ENCODE peak calls at places on chromosomes 7 and 10, in eight cellular contexts. T is cardiac fibroblast, E is gastrocnemius medialis, B is AG04449, N is HL-60, Q is stomach, I is AG10803, R is neural progenitor cell. Z is an unnamed sample.

GRCh38 chr7:46369933-46370654 is 449.0 kb upstream of the IGFBP3 start:
- DNase-seq in T (peak; percentile 94), E (no peak), B (peak; percentile 68), N (no peak), Q (no peak), I (peak; percentile 95), R (no peak), Z (peak; percentile 73)

GRCh38 chr10:76779821-76780281 is 857.8 kb downstream of the KCNMA1 start:
- DNase-seq in T (no peak), E (no peak), B (no peak), N (no peak), Q (no peak), I (no peak), R (peak; percentile 8), Z (no peak)

GRCh38 chr7:22972207-22972606 is 41.7 kb downstream of the HYCC1 start:
- DNase-seq in T (peak; percentile 46), E (no peak), B (no peak), N (no peak), Q (no peak), I (no peak), R (no peak), Z (no peak)

GRCh38 chr10:73296946-73297345 is 44.5 kb upstream of the MRPS16 start:
- DNase-seq in T (no peak), E (no peak), B (no peak), N (no peak), Q (no peak), I (no peak), R (no peak), Z (no peak)

GRCh38 chr7:130732980-130733865 is 784 bp downstream of the KLF14 start:
- DNase-seq in T (no peak), E (peak; percentile 17), B (no peak), N (peak; percentile 6), Q (peak; percentile 33), I (no peak), R (peak; percentile 70), Z (no peak)

GRCh38 chr7:27184342-27185012 is 555 bp downstream of the HOXA11 start:
- DNase-seq in T (peak; percentile 26), E (peak; percentile 65), B (no peak), N (no peak), Q (peak; percentile 34), I (no peak), R (peak; percentile 48), Z (no peak)

GRCh38 chr10:33238643-33239042 is 95.8 kb downstream of the NRP1 start:
- DNase-seq in T (peak; percentile 89), E (no peak), B (peak; percentile 82), N (no peak), Q (no peak), I (peak; percentile 78), R (no peak), Z (peak; percentile 67)

GRCh38 chr10:93630609-93631320 is 18.4 kb downstream of the PDE6C start:
- DNase-seq in T (no peak), E (no peak), B (no peak), N (no peak), Q (no peak), I (no peak), R (no peak), Z (no peak)

GRCh38 chr10:23723796-23724195 is 284.9 kb downstream of the OTUD1 start:
- DNase-seq in T (no peak), E (no peak), B (no peak), N (no peak), Q (no peak), I (no peak), R (no peak), Z (no peak)

GRCh38 chr10:49499305-49499851 is 39.5 kb downstream of the ERCC6 start:
- DNase-seq in T (no peak), E (no peak), B (no peak), N (no peak), Q (no peak), I (no peak), R (no peak), Z (no peak)

GRCh38 chr10:103682042-103682441 is 173.3 kb downstream of the SH3PXD2A start:
- DNase-seq in T (no peak), E (no peak), B (no peak), N (no peak), Q (no peak), I (peak; percentile 80), R (no peak), Z (no peak)

GRCh38 chr7:41942468-41943097 is 239.7 kb upstream of the INHBA start:
- DNase-seq in T (peak; percentile 58), E (no peak), B (no peak), N (no peak), Q (no peak), I (no peak), R (peak; percentile 16), Z (no peak)

GRCh38 chr10:129845081-129845823 is 118.8 kb downstream of the EBF3 start:
- DNase-seq in T (no peak), E (no peak), B (no peak), N (no peak), Q (no peak), I (no peak), R (no peak), Z (no peak)

GRCh38 chr7:16619979-16620408 is 25.6 kb downstream of the ANKMY2 start:
- DNase-seq in T (peak; percentile 46), E (no peak), B (no peak), N (no peak), Q (no peak), I (no peak), R (no peak), Z (no peak)

GRCh38 chr7:133572853-133573252 is 320.0 kb downstream of the EXOC4 start:
- DNase-seq in T (no peak), E (no peak), B (no peak), N (no peak), Q (no peak), I (no peak), R (no peak), Z (no peak)

GRCh38 chr10:4141471-4141870 is 356.5 kb upstream of the KLF6 start:
- DNase-seq in T (peak; percentile 51), E (no peak), B (no peak), N (no peak), Q (no peak), I (peak; percentile 6), R (peak; percentile 35), Z (no peak)

GRCh38 chr10:23094786-23095403 is 484 bp upstream of the MSRB2 start:
- DNase-seq in T (no peak), E (no peak), B (no peak), N (no peak), Q (no peak), I (peak; percentile 37), R (no peak), Z (no peak)

GRCh38 chr10:104032144-104032775 is 53.4 kb downstream of the COL17A1 start:
- DNase-seq in T (no peak), E (no peak), B (no peak), N (peak; percentile 64), Q (no peak), I (no peak), R (peak; percentile 48), Z (no peak)

GRCh38 chr7:15424468-15424867 is 137.3 kb downstream of the AGMO start:
- DNase-seq in T (peak; percentile 46), E (no peak), B (peak; percentile 28), N (no peak), Q (no peak), I (peak; percentile 20), R (no peak), Z (peak; percentile 9)

GRCh38 chr7:4634166-4634565 is 47.9 kb upstream of the FOXK1 start:
- DNase-seq in T (peak; percentile 91), E (no peak), B (no peak), N (no peak), Q (no peak), I (peak; percentile 32), R (no peak), Z (peak; percentile 45)

GRCh38 chr7:152643979-152644559 is 31.9 kb downstream of the XRCC2 start:
- DNase-seq in T (no peak), E (no peak), B (no peak), N (no peak), Q (no peak), I (no peak), R (no peak), Z (no peak)
- H3K4me3 ChIP-seq in T (no peak overlapping the region), E (no peak overlapping the region), B (no peak overlapping the region), N (no peak overlapping the region), Q (no peak overlapping the region), I (no peak overlapping the region), R (no peak overlapping the region), Z (no peak overlapping the region)

GRCh38 chr7:73768661-73769480 is 1.2 kb downstream of the CLDN3 start:
- DNase-seq in T (no peak), E (no peak), B (no peak), N (no peak), Q (no peak), I (no peak), R (no peak), Z (no peak)
- H3K4me3 ChIP-seq in T (no peak overlapping the region), E (no peak overlapping the region), B (no peak overlapping the region), N (no peak overlapping the region), Q (no peak overlapping the region), I (no peak overlapping the region), R (no peak overlapping the region), Z (no peak overlapping the region)

GRCh38 chr7:78125884-78126283 is 327.3 kb downstream of the PHTF2 start:
- DNase-seq in T (peak; percentile 39), E (no peak), B (no peak), N (no peak), Q (no peak), I (peak; percentile 65), R (no peak), Z (no peak)

GRCh38 chr7:78130443-78131200 is 332.0 kb downstream of the PHTF2 start:
- DNase-seq in T (no peak), E (no peak), B (no peak), N (no peak), Q (no peak), I (peak; percentile 27), R (peak; percentile 13), Z (no peak)

GRCh38 chr7:78127009-78127408 is 328.4 kb downstream of the PHTF2 start:
- DNase-seq in T (no peak), E (no peak), B (no peak), N (no peak), Q (no peak), I (no peak), R (peak; percentile 31), Z (no peak)

GRCh38 chr7:78134256-78134655 is 335.7 kb downstream of the PHTF2 start:
- DNase-seq in T (peak; percentile 69), E (no peak), B (no peak), N (no peak), Q (no peak), I (peak; percentile 77), R (peak; percentile 37), Z (peak; percentile 37)

GRCh38 chr7:78129865-78130264 is 331.3 kb downstream of the PHTF2 start:
- DNase-seq in T (no peak), E (no peak), B (no peak), N (no peak), Q (no peak), I (no peak), R (no peak), Z (no peak)
- H3K4me3 ChIP-seq in T (no peak overlapping the region), E (no peak overlapping the region), B (no peak overlapping the region), N (no peak overlapping the region), Q (no peak overlapping the region), I (no peak overlapping the region), R (no peak overlapping the region), Z (no peak overlapping the region)

DNA sequence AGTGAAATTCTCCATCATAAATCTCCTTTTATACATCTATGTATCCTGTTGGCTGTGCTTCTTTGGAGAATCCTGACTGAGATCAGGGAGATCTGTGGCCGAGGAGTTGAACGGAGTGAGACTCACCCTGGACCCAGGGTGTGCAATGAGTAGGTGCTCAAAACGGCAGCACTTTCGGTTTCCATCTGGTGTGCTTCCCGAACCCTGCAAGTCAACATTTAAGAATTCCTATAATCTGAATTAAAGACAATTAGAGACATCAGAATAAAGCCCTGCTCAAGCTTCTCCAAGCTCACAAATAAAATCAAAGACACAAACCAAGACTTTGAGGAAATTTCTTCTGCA is 29.9 kb downstream of the GNA12 start:
- DNase-seq in T (peak; percentile 56), E (no peak), B (no peak), N (no peak), Q (peak; percentile 14), I (no peak), R (no peak), Z (no peak)
- H3K4me3 ChIP-seq in T (peak overlapping the region; percentile 26), E (no peak overlapping the region), B (no peak overlapping the region), N (no peak overlapping the region), Q (no peak overlapping the region), I (no peak overlapping the region), R (no peak overlapping the region), Z (no peak overlapping the region)

Z was measured in skeletal muscle cell.